ENCODE peak calls at places on chromosomes 6 and 20, in four cellular contexts. G is activated B cell treated with CpG ODN at 0.5 μM for 24 hours, M is lung, I is esophagus squamous epithelium. Y is an unnamed sample.

GRCh38 chr6:49522710-49523593 is 23.2 kb downstream of the GLYATL3 start:
- DNase-seq in G (no peak), M (no peak), I (no peak), Y (no peak)

GRCh38 chr20:7503501-7503900 is 436.8 kb downstream of the HAO1 start:
- DNase-seq in G (no peak), M (no peak), I (no peak), Y (no peak)

GRCh38 chr20:23835716-23836115 is 9.2 kb upstream of the CST2 start:
- DNase-seq in G (no peak), M (no peak), I (no peak), Y (no peak)

GRCh38 chr6:89501239-89501638 is 68.3 kb downstream of the ANKRD6 start:
- DNase-seq in G (no peak), M (no peak), I (no peak), Y (no peak)

GRCh38 chr20:24405810-24406209 is 63.6 kb upstream of the SYNDIG1 start:
- DNase-seq in G (no peak), M (no peak), I (no peak), Y (no peak)

GRCh38 chr6:13500264-13500663 is 12.9 kb upstream of the GFOD1 start:
- DNase-seq in G (no peak), M (no peak), I (no peak), Y (peak)

GRCh38 chr20:5658897-5659296 is 91.3 kb upstream of the SHLD1 start:
- DNase-seq in G (peak), M (peak), I (no peak), Y (peak)

GRCh38 chr6:136753624-136754023 is 38.7 kb downstream of the MAP3K5 start:
- DNase-seq in G (no peak), M (no peak), I (no peak), Y (no peak)

GRCh38 chr6:98824907-98825601 is 9.3 kb upstream of the POU3F2 start:
- DNase-seq in G (no peak), M (no peak), I (no peak), Y (no peak)

GRCh38 chr6:166751051-166751595 is 124.1 kb upstream of the RPS6KA2 start:
- DNase-seq in G (peak), M (no peak), I (no peak), Y (no peak)

GRCh38 chr6:169253341-169253740 is 305 bp downstream of the THBS2 start:
- DNase-seq in G (no peak), M (no peak), I (no peak), Y (no peak)

GRCh38 chr20:51457281-51457932 is 85.1 kb downstream of the NFATC2 start:
- DNase-seq in G (peak), M (no peak), I (no peak), Y (no peak)

GRCh38 chr20:59772931-59773913 is 160.2 kb downstream of the SYCP2 start:
- DNase-seq in G (no peak), M (no peak), I (no peak), Y (no peak)

GRCh38 chr6:139686308-139686707 is 311.9 kb upstream of the CITED2 start:
- DNase-seq in G (no peak), M (no peak), I (no peak), Y (no peak)

GRCh38 chr6:43915213-43915869 is 145.3 kb downstream of the VEGFA start:
- DNase-seq in G (no peak), M (no peak), I (no peak), Y (no peak)

GRCh38 chr6:52523363-52524207 is 53.3 kb downstream of the TRAM2 start:
- DNase-seq in G (no peak), M (no peak), I (no peak), Y (no peak)

GRCh38 chr6:52519618-52520017 is 57.2 kb downstream of the TRAM2 start:
- DNase-seq in G (no peak), M (no peak), I (no peak), Y (no peak)

GRCh38 chr6:52524921-52525320 is 51.9 kb downstream of the TRAM2 start:
- DNase-seq in G (no peak), M (no peak), I (no peak), Y (no peak)

GRCh38 chr6:52522655-52523054 is 54.2 kb downstream of the TRAM2 start:
- DNase-seq in G (no peak), M (no peak), I (no peak), Y (no peak)

DNA sequence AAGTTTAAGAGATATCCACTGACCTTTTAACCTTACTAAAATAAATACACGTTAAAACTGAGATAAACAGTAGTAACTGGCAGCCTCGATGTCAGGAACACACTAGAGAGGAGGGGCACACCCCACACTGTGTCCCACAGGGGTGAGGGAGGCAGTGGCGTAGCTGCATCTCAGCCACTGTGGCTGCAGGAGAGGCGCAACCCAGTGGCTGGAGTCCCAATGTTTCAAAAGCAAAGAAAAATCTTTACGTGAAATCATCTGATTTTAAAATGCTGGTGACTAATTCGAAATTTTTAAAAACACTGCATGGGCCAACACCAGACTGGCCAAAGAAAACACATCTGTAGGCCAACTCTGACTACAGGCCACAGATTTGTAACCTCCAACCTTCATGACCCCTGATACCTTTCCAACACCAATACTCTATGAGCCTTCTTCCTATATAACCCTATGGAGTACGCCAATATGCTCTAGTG is 54.7 kb downstream of the TRAM2 start:
- DNase-seq in G (no peak), M (no peak), I (no peak), Y (no peak)
- TF ChIP-seq CTCF in G (no peak), M (no peak), I (no peak), Y (no peak)

GRCh38 chr6:5492356-5492755 is 231.0 kb downstream of the FARS2 start:
- DNase-seq in G (no peak), M (no peak), I (no peak), Y (no peak)
- TF ChIP-seq CTCF in G (no peak), M (no peak), I (no peak), Y (no peak)

GRCh38 chr20:57582029-57582378 is 21.1 kb downstream of the PCK1 start:
- DNase-seq in G (no peak), M (no peak), I (no peak), Y (no peak)

GRCh38 chr20:57582432-57583288 is 21.8 kb downstream of the PCK1 start:
- DNase-seq in G (no peak), M (no peak), I (no peak), Y (no peak)

GRCh38 chr20:57585466-57586213 is 24.7 kb downstream of the PCK1 start:
- DNase-seq in G (no peak), M (no peak), I (no peak), Y (no peak)

GRCh38 chr20:57584768-57585461 is 24.0 kb downstream of the PCK1 start:
- DNase-seq in G (no peak), M (no peak), I (no peak), Y (no peak)

GRCh38 chr20:57583289-57584257 is 22.7 kb downstream of the PCK1 start:
- DNase-seq in G (no peak), M (no peak), I (no peak), Y (no peak)
- TF ChIP-seq CTCF in G (no peak), M (no peak), I (no peak), Y (no peak)

GRCh38 chr6:2197984-2198383 is 47.4 kb downstream of the GMDS start:
- DNase-seq in G (no peak), M (no peak), I (no peak), Y (no peak)

GRCh38 chr6:2197177-2197671 is 48.2 kb downstream of the GMDS start:
- DNase-seq in G (no peak), M (no peak), I (no peak), Y (no peak)

GRCh38 chr6:2194643-2195042 is 50.8 kb downstream of the GMDS start:
- DNase-seq in G (no peak), M (no peak), I (no peak), Y (no peak)

GRCh38 chr6:2193931-2194330 is 51.5 kb downstream of the GMDS start:
- DNase-seq in G (no peak), M (no peak), I (no peak), Y (no peak)

DNA sequence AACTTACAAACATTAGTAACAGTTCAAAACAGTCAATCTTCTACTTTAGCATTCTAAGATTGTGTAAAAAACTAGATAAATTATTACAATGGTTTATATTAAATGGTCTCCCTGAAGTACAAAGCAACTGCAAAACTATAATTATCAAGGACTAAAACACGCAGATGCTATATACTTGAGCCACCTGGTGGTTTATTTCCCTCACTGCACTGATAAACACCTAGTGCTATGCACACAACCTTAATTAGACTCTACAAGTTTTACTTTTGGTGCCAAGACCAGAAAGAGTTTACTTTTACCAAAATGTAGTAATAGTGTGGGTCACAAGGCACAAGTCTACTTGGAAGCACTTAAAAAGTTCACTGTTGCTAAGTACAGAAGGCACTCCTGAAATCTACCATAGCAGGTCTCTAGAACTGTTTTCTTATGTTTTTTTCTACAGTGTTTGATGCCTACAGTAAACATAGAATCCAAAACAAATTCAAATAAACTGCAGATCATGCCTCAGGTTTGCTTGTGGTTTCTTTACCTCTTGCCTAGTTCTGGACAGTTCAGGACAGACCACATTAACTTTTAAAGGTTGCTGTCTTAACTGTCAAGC is 49.2 kb downstream of the GMDS start:
- DNase-seq in G (no peak), M (no peak), I (no peak), Y (no peak)
- TF ChIP-seq CTCF in G (peak), M (peak), I (peak), Y (peak)

GRCh38 chr20:37999526-38000263 is 33.6 kb downstream of the TTI1 start:
- DNase-seq in G (no peak), M (no peak), I (no peak), Y (no peak)
- TF ChIP-seq CTCF in G (no peak), M (no peak), I (no peak), Y (no peak)

Y was measured in CD14-positive monocyte.